ENCODE peak calls at places on chromosome 11, in nine cellular contexts. H is neuronal stem cell, Y is trophoblast cell, A is neural progenitor cell, N is uterus, S is colonic mucosa, M is MM.1S, T is endothelial cell of umbilical vein, Z is IMR-90. L is an unnamed sample. For H3K4me1, the result is how much of the 10 kb centered on the place peaks cover.

GRCh38 chr11:45289369-45289768 is 3.2 kb upstream of the SYT13 start:
- DNase-seq in H (no peak), Y (peak), A (no peak), N (no peak), S (no peak), M (no peak), T (no peak), Z (peak), L (no peak)

GRCh38 chr11:90113541-90113940 is 20.9 kb upstream of the NAALAD2 start:
- DNase-seq in H (no peak), Y (peak), A (no peak), N (no peak), S (no peak), M (peak), T (peak), Z (no peak), L (no peak)

GRCh38 chr11:71489311-71490043 is 36.5 kb downstream of the NADSYN1 start:
- DNase-seq in H (no peak), Y (no peak), A (no peak), N (no peak), S (no peak), M (no peak), T (peak), Z (peak), L (no peak)

GRCh38 chr11:58787903-58788302 is 56.2 kb upstream of the GLYAT start:
- DNase-seq in H (no peak), Y (peak), A (no peak), N (no peak), S (no peak), M (no peak), T (no peak), Z (peak), L (no peak)

GRCh38 chr11:60899021-60899936 is 7.1 kb downstream of the PRPF19 start:
- DNase-seq in H (peak), Y (peak), A (peak), N (no peak), S (peak), M (peak), T (peak), Z (peak), L (peak)

GRCh38 chr11:1227551-1228182 is 4.8 kb downstream of the MUC5B start:
- DNase-seq in H (no peak), Y (no peak), A (no peak), N (no peak), S (peak), M (no peak), T (no peak), Z (no peak), L (peak)

GRCh38 chr11:34816698-34817213 is 99.4 kb downstream of the APIP start:
- DNase-seq in H (no peak), Y (no peak), A (no peak), N (no peak), S (no peak), M (no peak), T (no peak), Z (no peak), L (no peak)

GRCh38 chr11:87473174-87473573 is 435.4 kb downstream of the TMEM135 start:
- DNase-seq in H (no peak), Y (peak), A (no peak), N (peak), S (no peak), M (no peak), T (no peak), Z (peak), L (no peak)

GRCh38 chr11:117885777-117886176 is 9.3 kb upstream of the FXYD6 start:
- DNase-seq in H (no peak), Y (no peak), A (no peak), N (peak), S (peak), M (no peak), T (no peak), Z (no peak), L (peak)

DNA sequence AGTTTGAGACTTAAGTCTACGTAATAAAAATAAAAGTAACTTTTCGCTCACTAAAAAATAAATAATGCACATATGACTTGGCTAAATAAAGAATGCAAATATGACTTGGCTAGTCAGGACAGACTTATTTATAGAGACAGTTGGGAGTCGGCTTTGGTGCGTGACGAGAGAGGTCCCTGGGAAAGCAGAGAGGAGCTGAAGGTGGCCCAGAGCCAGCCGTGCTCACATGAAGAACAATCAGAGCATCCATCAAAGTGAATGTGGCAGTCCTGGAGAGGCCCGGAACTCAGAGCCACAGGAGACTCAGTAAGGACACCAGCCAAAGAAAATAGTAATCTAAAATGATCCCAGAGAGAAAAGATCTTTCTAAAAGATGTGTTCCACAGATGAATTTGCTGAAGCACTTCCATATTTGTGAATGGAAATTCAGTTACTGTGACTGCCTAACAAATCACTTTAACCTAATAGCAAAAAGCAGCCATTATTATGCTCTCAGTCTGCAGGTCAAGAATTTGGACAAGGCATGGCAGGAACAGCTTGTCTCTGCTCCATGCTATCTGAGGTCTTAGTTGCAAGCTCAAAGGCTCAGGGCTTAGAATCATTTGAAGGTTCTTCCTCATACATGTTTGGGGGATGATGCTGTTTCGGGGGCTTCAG is 34.8 kb downstream of the CWC15 start:
- DNase-seq in H (no peak), Y (no peak), A (no peak), N (peak), S (no peak), M (no peak), T (peak), Z (peak), L (no peak)
- H3K27ac ChIP-seq in H (no peak), Y (no peak), A (no peak), N (peak), S (no peak), M (no peak), T (peak), Z (peak), L (no peak)

DNA sequence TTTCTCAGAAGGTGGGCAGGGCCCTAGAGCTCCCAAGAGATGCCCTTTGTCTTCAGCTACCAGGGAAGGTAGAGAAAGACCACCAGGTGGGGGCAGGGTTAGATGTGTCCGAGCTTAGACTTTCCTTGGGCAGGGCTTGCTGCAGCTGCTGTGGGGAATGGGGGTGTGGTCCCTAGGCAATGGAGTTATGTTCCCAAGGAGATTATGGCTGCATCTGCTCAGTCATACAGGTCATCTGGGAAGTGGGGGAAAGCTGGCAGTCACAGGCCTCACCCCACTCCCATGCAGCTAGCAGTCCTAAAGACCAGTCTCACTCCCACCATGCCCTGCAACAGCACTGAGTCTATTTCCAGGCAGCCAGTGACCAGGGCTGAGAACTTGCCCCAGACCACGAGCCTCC is 29.5 kb downstream of the MMP27 start:
- DNase-seq in H (no peak), Y (no peak), A (no peak), N (no peak), S (no peak), M (no peak), T (no peak), Z (no peak), L (no peak)
- H3K4me1 ChIP-seq in H (under half), Y (under half), A (under half), N (under half), S (under half), M (under half), T (under half), Z (under half), L (under half)

DNA sequence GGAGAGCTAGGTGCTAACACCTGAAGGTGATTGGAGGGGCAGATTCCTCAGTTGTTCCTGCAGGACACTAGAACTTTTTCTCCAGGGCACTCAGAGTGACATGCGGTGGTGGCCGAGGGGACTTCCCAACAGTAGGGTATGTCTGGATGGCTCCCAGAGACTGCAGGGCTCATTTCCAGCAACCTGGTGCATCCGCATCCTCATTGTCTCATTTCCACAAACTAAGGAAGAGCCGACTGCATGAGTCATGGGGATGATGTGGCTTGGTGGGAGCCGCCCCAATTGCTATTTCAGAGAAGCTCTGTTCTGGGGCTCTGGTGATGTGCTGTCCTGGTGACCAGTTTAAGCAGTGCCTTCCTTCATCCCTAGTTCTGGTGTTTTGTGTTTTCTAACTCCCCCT is 2.8 kb upstream of the ROBO4 start:
- DNase-seq in H (no peak), Y (peak), A (no peak), N (no peak), S (no peak), M (no peak), T (peak), Z (peak), L (peak)
- H3K27ac ChIP-seq in H (no peak), Y (no peak), A (no peak), N (peak), S (no peak), M (no peak), T (peak), Z (peak), L (no peak)

GRCh38 chr11:6609502-6610015 is 2.5 kb downstream of the TAF10 start:
- DNase-seq in H (no peak), Y (no peak), A (no peak), N (no peak), S (peak), M (no peak), T (no peak), Z (no peak), L (peak)
- H3K4me1 ChIP-seq in H (under half), Y (under half), A (under half), N (under half), S (under half), M (under half), T (half or more), Z (under half), L (under half)

DNA sequence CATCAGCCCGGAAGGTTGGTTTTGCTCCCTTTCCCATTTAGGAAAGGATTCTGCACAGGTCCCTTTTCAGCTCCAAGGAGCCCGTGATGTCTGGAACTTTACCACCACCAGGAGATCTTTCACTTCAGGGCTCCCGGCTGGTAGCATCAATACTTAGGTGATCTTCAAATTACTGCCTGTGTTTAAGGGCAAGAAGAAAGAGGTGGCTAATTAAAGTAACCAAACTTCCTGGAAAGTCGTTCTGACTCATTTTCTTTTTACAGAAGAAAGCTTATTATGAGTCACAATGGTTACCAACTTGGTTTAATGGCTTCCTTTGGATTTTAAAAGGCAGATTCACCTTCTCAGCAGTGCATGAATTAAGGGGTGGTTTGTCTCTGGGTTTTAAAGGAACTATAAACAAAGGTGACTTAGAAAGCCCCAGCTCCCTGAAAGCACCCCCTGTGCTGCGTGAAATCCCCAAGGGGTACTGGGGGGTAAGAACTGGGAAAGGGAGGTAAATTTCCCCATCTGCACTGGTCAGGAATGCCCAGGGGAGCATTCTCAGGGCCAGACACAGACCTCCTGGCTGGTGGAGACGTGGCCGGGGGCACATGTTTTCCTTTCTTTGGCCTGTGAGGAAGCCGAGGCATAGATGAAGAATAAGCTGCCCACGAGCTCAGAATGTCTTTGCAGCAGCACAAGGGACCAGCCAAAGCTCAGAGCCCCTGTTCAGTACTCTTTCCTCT is 8.8 kb downstream of the POU2F3 start:
- DNase-seq in H (no peak), Y (no peak), A (no peak), N (no peak), S (no peak), M (no peak), T (no peak), Z (peak), L (no peak)
- H3K27ac ChIP-seq in H (no peak), Y (no peak), A (no peak), N (no peak), S (no peak), M (no peak), T (no peak), Z (no peak), L (no peak)

GRCh38 chr11:121298770-121299169 is 6.2 kb downstream of the SC5D start:
- DNase-seq in H (no peak), Y (peak), A (no peak), N (no peak), S (no peak), M (no peak), T (no peak), Z (no peak), L (peak)

GRCh38 chr11:121299417-121299816 is 6.8 kb downstream of the SC5D start:
- DNase-seq in H (no peak), Y (no peak), A (no peak), N (no peak), S (no peak), M (no peak), T (no peak), Z (peak), L (no peak)

GRCh38 chr11:121297872-121298271 is 5.3 kb downstream of the SC5D start:
- DNase-seq in H (no peak), Y (no peak), A (no peak), N (no peak), S (no peak), M (no peak), T (no peak), Z (no peak), L (no peak)

GRCh38 chr11:121300972-121301699 is 8.6 kb downstream of the SC5D start:
- DNase-seq in H (no peak), Y (no peak), A (no peak), N (no peak), S (no peak), M (no peak), T (no peak), Z (no peak), L (no peak)

DNA sequence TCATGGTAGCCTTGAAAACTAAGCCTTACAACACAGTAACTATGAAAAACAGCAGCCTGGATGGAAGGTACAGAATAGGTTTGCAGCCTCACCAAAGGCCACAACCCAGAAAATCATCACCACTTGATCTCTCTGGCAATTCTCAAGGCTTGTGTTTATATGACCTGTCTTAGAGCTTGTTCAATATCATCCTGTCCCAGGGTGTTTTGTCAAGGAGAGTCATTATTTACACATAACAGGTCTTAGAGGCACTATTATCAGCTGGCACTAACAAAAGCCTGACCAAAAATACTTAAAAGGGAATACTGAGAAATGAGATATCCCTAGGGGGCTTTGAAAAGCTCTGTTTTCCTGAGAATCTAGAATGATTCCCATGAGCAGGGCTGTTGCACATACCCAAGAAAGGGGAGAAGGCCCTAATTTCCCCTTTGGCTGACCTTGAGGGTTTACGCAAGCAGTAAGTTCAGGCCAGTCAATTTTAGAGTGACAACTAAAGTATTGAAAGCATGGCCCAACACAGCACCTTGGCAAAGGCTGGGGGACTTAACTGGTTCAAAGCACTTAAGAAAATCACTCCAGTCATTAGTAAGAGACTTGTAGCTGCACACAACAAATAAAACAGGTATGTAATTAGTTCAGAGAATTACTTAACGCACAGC is 7.9 kb downstream of the SC5D start:
- DNase-seq in H (no peak), Y (no peak), A (no peak), N (no peak), S (no peak), M (no peak), T (no peak), Z (no peak), L (no peak)
- H3K4me1 ChIP-seq in H (under half), Y (under half), A (under half), N (under half), S (under half), M (under half), T (under half), Z (under half), L (under half)

DNA sequence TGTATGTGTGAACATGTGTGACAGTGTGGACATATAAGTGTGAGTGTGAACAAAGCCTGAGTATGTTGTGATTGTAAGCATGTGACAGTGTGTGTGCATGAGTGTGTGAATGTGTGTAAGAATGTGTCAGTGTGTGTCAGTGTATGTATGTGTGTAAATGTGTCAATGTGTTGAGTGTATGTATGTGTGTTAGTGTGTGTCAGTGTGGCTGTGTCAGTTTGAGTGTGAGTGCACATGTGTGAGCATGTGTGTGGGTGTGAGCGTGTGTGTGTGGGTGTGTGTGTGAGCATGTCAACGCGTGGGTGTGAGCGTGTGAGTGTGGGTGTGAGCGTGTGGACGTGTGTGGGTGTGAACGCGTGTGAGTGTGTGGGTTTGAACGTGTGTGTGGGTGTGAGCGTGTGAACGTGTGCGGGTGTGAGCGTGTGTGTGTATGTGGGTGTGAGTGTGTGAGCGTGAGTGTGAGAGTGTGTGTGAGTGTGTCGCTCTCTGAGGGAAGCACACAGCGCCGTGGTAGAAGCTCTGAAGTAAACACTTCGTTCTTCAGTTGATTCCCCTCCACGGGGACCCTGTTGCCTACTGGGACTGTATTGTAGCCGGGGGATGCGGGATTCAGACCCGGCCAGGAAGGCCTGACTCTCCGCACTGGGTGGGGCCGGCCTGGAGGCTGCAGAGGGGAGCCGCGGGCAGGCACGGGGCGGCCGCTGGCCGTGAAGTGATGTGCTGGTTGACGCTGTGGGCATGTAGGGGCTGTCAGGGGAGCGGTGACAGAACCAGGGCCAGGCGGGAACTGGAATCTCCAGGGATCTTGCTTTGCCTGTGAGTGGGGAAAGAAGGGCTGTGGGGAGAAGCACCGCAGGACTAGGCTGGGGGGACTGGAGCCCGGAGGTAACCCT is 21.1 kb downstream of the RPS6KA4 start:
- DNase-seq in H (no peak), Y (peak), A (no peak), N (no peak), S (no peak), M (no peak), T (no peak), Z (no peak), L (no peak)
- H3K27ac ChIP-seq in H (peak), Y (no peak), A (peak), N (no peak), S (no peak), M (no peak), T (no peak), Z (no peak), L (no peak)

GRCh38 chr11:107791343-107792048 is 67.1 kb downstream of the SLC35F2 start:
- DNase-seq in H (no peak), Y (no peak), A (no peak), N (no peak), S (no peak), M (no peak), T (no peak), Z (no peak), L (no peak)
- H3K4me1 ChIP-seq in H (under half), Y (under half), A (under half), N (under half), S (under half), M (under half), T (under half), Z (under half), L (under half)

DNA sequence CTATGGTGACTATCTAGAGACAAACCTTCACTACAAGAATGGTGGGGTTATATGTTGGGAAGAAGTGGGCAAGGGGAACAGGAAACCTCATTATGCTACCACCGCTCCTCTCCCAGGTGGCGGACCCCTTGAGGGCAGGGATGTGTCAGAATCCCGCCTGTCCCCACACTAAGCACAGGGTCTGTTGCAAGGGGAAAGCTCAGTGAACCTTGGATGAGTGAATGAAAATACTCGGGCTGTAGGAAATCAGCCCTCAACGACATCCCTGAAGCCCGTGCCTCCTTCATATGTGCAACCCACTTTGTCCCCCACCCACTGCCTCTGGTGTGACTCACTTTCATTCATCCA is 68.2 kb upstream of the AMPD3 start:
- DNase-seq in H (no peak), Y (no peak), A (no peak), N (no peak), S (no peak), M (no peak), T (no peak), Z (no peak), L (no peak)
- H3K27ac ChIP-seq in H (no peak), Y (no peak), A (no peak), N (peak), S (no peak), M (no peak), T (no peak), Z (peak), L (no peak)

GRCh38 chr11:128501576-128502549 is 85.5 kb downstream of the ETS1 start:
- DNase-seq in H (no peak), Y (no peak), A (peak), N (no peak), S (no peak), M (no peak), T (peak), Z (peak), L (no peak)

GRCh38 chr11:128499613-128500213 is 87.6 kb downstream of the ETS1 start:
- DNase-seq in H (no peak), Y (no peak), A (no peak), N (no peak), S (no peak), M (no peak), T (peak), Z (no peak), L (no peak)

GRCh38 chr11:128500488-128500887 is 86.9 kb downstream of the ETS1 start:
- DNase-seq in H (no peak), Y (no peak), A (no peak), N (no peak), S (no peak), M (no peak), T (no peak), Z (peak), L (no peak)

GRCh38 chr11:128502736-128503135 is 84.6 kb downstream of the ETS1 start:
- DNase-seq in H (no peak), Y (peak), A (no peak), N (no peak), S (no peak), M (no peak), T (peak), Z (peak), L (no peak)

GRCh38 chr11:128501008-128501407 is 86.3 kb downstream of the ETS1 start:
- DNase-seq in H (no peak), Y (no peak), A (no peak), N (no peak), S (no peak), M (no peak), T (no peak), Z (no peak), L (no peak)
- H3K4me1 ChIP-seq in H (under half), Y (under half), A (under half), N (under half), S (under half), M (under half), T (half or more), Z (half or more), L (under half)

L was measured in endodermal cell.